ENCODE peak calls at places on chromosome 21, in ten cellular contexts. One of them, this sample, is unnamed. For H3K27me3 and H3K9me3, the result is how much of the 10 kb centered on the place peaks cover.

GRCh38 chr21:23401278-23401677 is 2206.0 kb downstream of the MRPL39 start:
- DNase-seq in cardiac muscle cell: peak
- DNase-seq in AG04450: no peak
- DNase-seq in lung: no peak
- DNase-seq in PC-3: peak
- DNase-seq in effector memory CD4-positive, alpha-beta T cell: no peak
- DNase-seq in lower lobe of right lung: no peak
- DNase-seq in CD4-positive, alpha-beta T cell: no peak
- DNase-seq in fibroblast of lung: no peak
- DNase-seq in neural progenitor cell: peak
- DNase-seq in this sample: no peak

GRCh38 chr21:41164052-41164451 is 3.9 kb upstream of the BACE2 start:
- DNase-seq in neural progenitor cell: no peak
- DNase-seq in fibroblast of lung: no peak
- DNase-seq in lower lobe of right lung: no peak
- DNase-seq in lung: no peak
- DNase-seq in effector memory CD4-positive, alpha-beta T cell: no peak
- DNase-seq in cardiac muscle cell: no peak
- DNase-seq in AG04450: no peak
- DNase-seq in CD4-positive, alpha-beta T cell: no peak
- DNase-seq in PC-3: no peak
- DNase-seq in this sample: no peak

GRCh38 chr21:46181436-46181835 is 2.8 kb downstream of the SPATC1L start:
- DNase-seq in lower lobe of right lung: no peak
- DNase-seq in PC-3: no peak
- DNase-seq in effector memory CD4-positive, alpha-beta T cell: no peak
- DNase-seq in lung: no peak
- DNase-seq in cardiac muscle cell: no peak
- DNase-seq in CD4-positive, alpha-beta T cell: no peak
- DNase-seq in AG04450: no peak
- DNase-seq in neural progenitor cell: no peak
- DNase-seq in fibroblast of lung: no peak
- DNase-seq in this sample: no peak

GRCh38 chr21:44984792-44985440 is 45.1 kb downstream of the SLX9 start:
- DNase-seq in fibroblast of lung: no peak
- DNase-seq in CD4-positive, alpha-beta T cell: no peak
- DNase-seq in effector memory CD4-positive, alpha-beta T cell: no peak
- DNase-seq in lower lobe of right lung: peak
- DNase-seq in neural progenitor cell: peak
- DNase-seq in lung: no peak
- DNase-seq in cardiac muscle cell: no peak
- DNase-seq in AG04450: no peak
- DNase-seq in PC-3: no peak
- DNase-seq in this sample: peak

GRCh38 chr21:41240040-41240439 is 72.1 kb downstream of the BACE2 start:
- DNase-seq in AG04450: no peak
- DNase-seq in PC-3: no peak
- DNase-seq in cardiac muscle cell: no peak
- DNase-seq in effector memory CD4-positive, alpha-beta T cell: no peak
- DNase-seq in lower lobe of right lung: no peak
- DNase-seq in fibroblast of lung: no peak
- DNase-seq in CD4-positive, alpha-beta T cell: no peak
- DNase-seq in neural progenitor cell: no peak
- DNase-seq in lung: no peak
- DNase-seq in this sample: no peak

GRCh38 chr21:39924577-39925308 is 57.5 kb downstream of the PCP4 start:
- DNase-seq in AG04450: no peak
- DNase-seq in lung: no peak
- DNase-seq in PC-3: no peak
- DNase-seq in lower lobe of right lung: no peak
- DNase-seq in cardiac muscle cell: no peak
- DNase-seq in neural progenitor cell: no peak
- DNase-seq in CD4-positive, alpha-beta T cell: no peak
- DNase-seq in fibroblast of lung: no peak
- DNase-seq in effector memory CD4-positive, alpha-beta T cell: no peak
- DNase-seq in this sample: no peak

GRCh38 chr21:45575304-45575992 is 33.2 kb upstream of the SLC19A1 start:
- DNase-seq in lung: no peak
- DNase-seq in PC-3: no peak
- DNase-seq in cardiac muscle cell: no peak
- DNase-seq in effector memory CD4-positive, alpha-beta T cell: no peak
- DNase-seq in CD4-positive, alpha-beta T cell: no peak
- DNase-seq in AG04450: no peak
- DNase-seq in fibroblast of lung: no peak
- DNase-seq in lower lobe of right lung: peak
- DNase-seq in neural progenitor cell: no peak
- DNase-seq in this sample: no peak

GRCh38 chr21:18725653-18726052 is 322.1 kb upstream of the TMPRSS15 start:
- DNase-seq in lower lobe of right lung: no peak
- DNase-seq in cardiac muscle cell: no peak
- DNase-seq in AG04450: no peak
- DNase-seq in CD4-positive, alpha-beta T cell: no peak
- DNase-seq in neural progenitor cell: peak
- DNase-seq in fibroblast of lung: no peak
- DNase-seq in lung: no peak
- DNase-seq in PC-3: peak
- DNase-seq in effector memory CD4-positive, alpha-beta T cell: no peak
- DNase-seq in this sample: no peak

GRCh38 chr21:44424608-44425306 is 30.6 kb upstream of the LRRC3 start:
- DNase-seq in lung: no peak
- DNase-seq in lower lobe of right lung: no peak
- DNase-seq in cardiac muscle cell: no peak
- DNase-seq in neural progenitor cell: no peak
- DNase-seq in fibroblast of lung: no peak
- DNase-seq in effector memory CD4-positive, alpha-beta T cell: no peak
- DNase-seq in AG04450: no peak
- DNase-seq in CD4-positive, alpha-beta T cell: no peak
- DNase-seq in PC-3: no peak
- DNase-seq in this sample: no peak

DNA sequence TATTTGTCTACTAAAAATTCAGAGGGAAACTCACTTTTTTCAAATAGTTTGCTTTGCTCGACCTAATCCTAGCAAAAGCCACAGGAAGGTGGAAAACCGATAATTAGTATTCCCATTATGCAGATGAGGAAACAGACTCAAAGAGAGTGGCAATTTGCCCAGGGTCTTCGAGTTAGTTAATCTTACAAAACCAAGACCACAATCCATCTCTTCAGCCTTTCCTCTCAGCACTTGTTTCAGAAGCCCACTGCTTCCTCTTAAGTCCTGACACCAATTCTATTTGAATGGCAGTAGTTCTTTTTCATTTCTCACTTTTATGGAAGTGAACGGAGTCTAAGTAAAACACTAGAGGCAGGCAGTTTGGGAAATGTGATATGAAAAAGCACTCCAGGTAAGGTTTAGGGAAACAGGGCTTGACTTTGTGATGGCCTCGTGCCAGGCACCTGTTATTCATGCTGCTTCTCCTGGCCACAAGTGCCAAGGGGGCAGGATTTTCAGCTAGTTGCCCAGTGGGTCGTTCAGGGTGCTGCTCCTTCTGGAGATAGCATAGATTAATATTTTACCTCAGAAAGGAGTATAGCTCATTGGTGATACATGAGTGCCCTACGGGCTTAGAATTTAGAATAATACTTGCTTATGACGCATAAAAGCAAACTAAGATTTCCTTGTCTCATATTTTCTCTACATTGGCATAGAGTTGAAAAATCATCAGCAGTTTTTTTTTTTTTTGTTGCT is 76.6 kb upstream of the NRIP1 start:
- DNase-seq in PC-3: no peak
- DNase-seq in cardiac muscle cell: no peak
- DNase-seq in AG04450: no peak
- DNase-seq in CD4-positive, alpha-beta T cell: no peak
- DNase-seq in fibroblast of lung: no peak
- DNase-seq in effector memory CD4-positive, alpha-beta T cell: no peak
- DNase-seq in neural progenitor cell: no peak
- DNase-seq in lung: peak
- DNase-seq in lower lobe of right lung: peak
- DNase-seq in this sample: no peak
- H3K27me3 ChIP-seq in PC-3: under half
- H3K27me3 ChIP-seq in cardiac muscle cell: under half
- H3K27me3 ChIP-seq in AG04450: under half
- H3K27me3 ChIP-seq in CD4-positive, alpha-beta T cell: under half
- H3K27me3 ChIP-seq in fibroblast of lung: under half
- H3K27me3 ChIP-seq in effector memory CD4-positive, alpha-beta T cell: under half
- H3K27me3 ChIP-seq in neural progenitor cell: under half
- H3K27me3 ChIP-seq in lung: under half
- H3K27me3 ChIP-seq in lower lobe of right lung: under half
- H3K27me3 ChIP-seq in this sample: under half

GRCh38 chr21:27837933-27838332 is 871.0 kb upstream of the ADAMTS5 start:
- DNase-seq in CD4-positive, alpha-beta T cell: no peak
- DNase-seq in fibroblast of lung: no peak
- DNase-seq in PC-3: no peak
- DNase-seq in effector memory CD4-positive, alpha-beta T cell: no peak
- DNase-seq in lower lobe of right lung: no peak
- DNase-seq in lung: no peak
- DNase-seq in cardiac muscle cell: no peak
- DNase-seq in AG04450: no peak
- DNase-seq in neural progenitor cell: no peak
- DNase-seq in this sample: no peak

GRCh38 chr21:27833298-27833697 is 866.4 kb upstream of the ADAMTS5 start:
- DNase-seq in PC-3: no peak
- DNase-seq in lower lobe of right lung: no peak
- DNase-seq in fibroblast of lung: no peak
- DNase-seq in CD4-positive, alpha-beta T cell: no peak
- DNase-seq in lung: no peak
- DNase-seq in cardiac muscle cell: no peak
- DNase-seq in effector memory CD4-positive, alpha-beta T cell: no peak
- DNase-seq in neural progenitor cell: no peak
- DNase-seq in AG04450: no peak
- DNase-seq in this sample: no peak

GRCh38 chr21:27831177-27831576 is 864.3 kb upstream of the ADAMTS5 start:
- DNase-seq in PC-3: no peak
- DNase-seq in effector memory CD4-positive, alpha-beta T cell: no peak
- DNase-seq in fibroblast of lung: no peak
- DNase-seq in neural progenitor cell: no peak
- DNase-seq in AG04450: no peak
- DNase-seq in cardiac muscle cell: no peak
- DNase-seq in lower lobe of right lung: no peak
- DNase-seq in lung: no peak
- DNase-seq in CD4-positive, alpha-beta T cell: no peak
- DNase-seq in this sample: no peak

GRCh38 chr21:27827972-27828371 is 861.1 kb upstream of the ADAMTS5 start:
- DNase-seq in cardiac muscle cell: no peak
- DNase-seq in PC-3: peak
- DNase-seq in lower lobe of right lung: no peak
- DNase-seq in effector memory CD4-positive, alpha-beta T cell: no peak
- DNase-seq in lung: no peak
- DNase-seq in AG04450: no peak
- DNase-seq in fibroblast of lung: no peak
- DNase-seq in neural progenitor cell: no peak
- DNase-seq in CD4-positive, alpha-beta T cell: no peak
- DNase-seq in this sample: no peak

GRCh38 chr21:27831821-27832569 is 865.1 kb upstream of the ADAMTS5 start:
- DNase-seq in PC-3: no peak
- DNase-seq in effector memory CD4-positive, alpha-beta T cell: no peak
- DNase-seq in fibroblast of lung: peak
- DNase-seq in AG04450: peak
- DNase-seq in CD4-positive, alpha-beta T cell: no peak
- DNase-seq in lower lobe of right lung: no peak
- DNase-seq in lung: no peak
- DNase-seq in neural progenitor cell: no peak
- DNase-seq in cardiac muscle cell: peak
- DNase-seq in this sample: no peak
- H3K27ac ChIP-seq in PC-3: no peak
- H3K27ac ChIP-seq in effector memory CD4-positive, alpha-beta T cell: no peak
- H3K27ac ChIP-seq in fibroblast of lung: no peak
- H3K27ac ChIP-seq in AG04450: no peak
- H3K27ac ChIP-seq in CD4-positive, alpha-beta T cell: no peak
- H3K27ac ChIP-seq in lower lobe of right lung: no peak
- H3K27ac ChIP-seq in lung: no peak
- H3K27ac ChIP-seq in neural progenitor cell: no peak
- H3K27ac ChIP-seq in cardiac muscle cell: no peak
- H3K27ac ChIP-seq in this sample: no peak

GRCh38 chr21:31743712-31744111 is 11.8 kb upstream of the SCAF4 start:
- DNase-seq in lung: no peak
- DNase-seq in lower lobe of right lung: no peak
- DNase-seq in effector memory CD4-positive, alpha-beta T cell: no peak
- DNase-seq in fibroblast of lung: no peak
- DNase-seq in AG04450: no peak
- DNase-seq in CD4-positive, alpha-beta T cell: no peak
- DNase-seq in cardiac muscle cell: no peak
- DNase-seq in neural progenitor cell: no peak
- DNase-seq in PC-3: no peak
- DNase-seq in this sample: no peak
- H3K9me3 ChIP-seq in lung: under half
- H3K9me3 ChIP-seq in lower lobe of right lung: under half
- H3K9me3 ChIP-seq in effector memory CD4-positive, alpha-beta T cell: under half
- H3K9me3 ChIP-seq in fibroblast of lung: under half
- H3K9me3 ChIP-seq in AG04450: under half
- H3K9me3 ChIP-seq in CD4-positive, alpha-beta T cell: under half
- H3K9me3 ChIP-seq in cardiac muscle cell: under half
- H3K9me3 ChIP-seq in neural progenitor cell: under half
- H3K9me3 ChIP-seq in PC-3: under half
- H3K9me3 ChIP-seq in this sample: under half

DNA sequence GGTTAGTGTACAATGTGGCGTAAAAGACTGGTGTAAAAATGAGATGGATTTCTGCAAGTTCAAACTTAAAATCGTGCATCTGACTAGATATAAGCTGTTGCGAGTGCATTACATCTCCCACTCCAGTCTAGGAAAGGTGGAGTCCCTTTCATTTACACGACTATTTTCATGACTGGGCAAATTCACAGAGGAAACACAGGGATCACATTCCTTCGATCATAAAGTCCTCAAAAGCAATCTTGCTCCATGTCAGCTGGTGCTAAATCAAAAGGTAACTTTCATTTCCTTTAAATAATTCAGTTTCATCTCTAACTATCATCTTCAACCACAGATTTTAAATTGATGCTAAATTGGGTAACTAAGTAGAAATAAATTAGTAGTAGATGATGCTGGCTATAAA is 100.0 kb downstream of the HLCS start:
- DNase-seq in effector memory CD4-positive, alpha-beta T cell: no peak
- DNase-seq in AG04450: no peak
- DNase-seq in CD4-positive, alpha-beta T cell: no peak
- DNase-seq in fibroblast of lung: no peak
- DNase-seq in lung: no peak
- DNase-seq in PC-3: no peak
- DNase-seq in lower lobe of right lung: no peak
- DNase-seq in cardiac muscle cell: no peak
- DNase-seq in neural progenitor cell: no peak
- DNase-seq in this sample: no peak
- H3K27me3 ChIP-seq in effector memory CD4-positive, alpha-beta T cell: under half
- H3K27me3 ChIP-seq in AG04450: under half
- H3K27me3 ChIP-seq in CD4-positive, alpha-beta T cell: under half
- H3K27me3 ChIP-seq in fibroblast of lung: under half
- H3K27me3 ChIP-seq in lung: under half
- H3K27me3 ChIP-seq in PC-3: under half
- H3K27me3 ChIP-seq in lower lobe of right lung: under half
- H3K27me3 ChIP-seq in cardiac muscle cell: under half
- H3K27me3 ChIP-seq in neural progenitor cell: under half
- H3K27me3 ChIP-seq in this sample: under half

This sample was measured in right cardiac atrium.